ENCODE peak calls at places on chromosomes 12 and 14, in six cellular contexts. One of them, this sample, is unnamed.

GRCh38 chr14:101820283-101820798 is 58.8 kb downstream of the PPP2R5C start:
- DNase-seq in right lobe of liver: no peak
- DNase-seq in mucosa of gallbladder: no peak
- DNase-seq in erythroblast: no peak
- DNase-seq in globus pallidus: no peak
- DNase-seq in AML-193: no peak
- DNase-seq in this sample: peak; percentile 65

GRCh38 chr12:114335607-114336006 is 70.3 kb downstream of the TBX5 start:
- DNase-seq in right lobe of liver: no peak
- DNase-seq in mucosa of gallbladder: no peak
- DNase-seq in erythroblast: no peak
- DNase-seq in globus pallidus: no peak
- DNase-seq in AML-193: no peak
- DNase-seq in this sample: no peak

GRCh38 chr12:65658360-65658759 is 165.9 kb upstream of the HMGA2 start:
- DNase-seq in right lobe of liver: no peak
- DNase-seq in mucosa of gallbladder: no peak
- DNase-seq in erythroblast: no peak
- DNase-seq in globus pallidus: no peak
- DNase-seq in AML-193: no peak
- DNase-seq in this sample: no peak

GRCh38 chr14:101707285-101707842 is 54.1 kb upstream of the PPP2R5C start:
- DNase-seq in right lobe of liver: no peak
- DNase-seq in mucosa of gallbladder: peak; percentile 75
- DNase-seq in erythroblast: peak; percentile 91
- DNase-seq in globus pallidus: peak; percentile 68
- DNase-seq in AML-193: peak; percentile 76
- DNase-seq in this sample: peak; percentile 61

GRCh38 chr14:94823556-94824341 is 53.8 kb upstream of the GSC start:
- DNase-seq in right lobe of liver: no peak
- DNase-seq in mucosa of gallbladder: no peak
- DNase-seq in erythroblast: peak; percentile 8
- DNase-seq in globus pallidus: peak; percentile 14
- DNase-seq in AML-193: no peak
- DNase-seq in this sample: no peak

GRCh38 chr14:21098134-21098891 is at the start of gene ZNF219:
- DNase-seq in right lobe of liver: peak; percentile 68
- DNase-seq in mucosa of gallbladder: peak; percentile 52
- DNase-seq in erythroblast: peak; percentile 67
- DNase-seq in globus pallidus: peak; percentile 53
- DNase-seq in AML-193: no peak
- DNase-seq in this sample: no peak

GRCh38 chr12:81942588-81942987 is 183.4 kb upstream of the PPFIA2 start:
- DNase-seq in right lobe of liver: no peak
- DNase-seq in mucosa of gallbladder: no peak
- DNase-seq in erythroblast: no peak
- DNase-seq in globus pallidus: no peak
- DNase-seq in AML-193: peak; percentile 92
- DNase-seq in this sample: no peak

GRCh38 chr12:6765048-6765633 is 1.0 kb upstream of the PTMS start:
- DNase-seq in right lobe of liver: no peak
- DNase-seq in mucosa of gallbladder: no peak
- DNase-seq in erythroblast: peak; percentile 77
- DNase-seq in globus pallidus: no peak
- DNase-seq in AML-193: no peak
- DNase-seq in this sample: no peak

GRCh38 chr12:112939761-112940357 is 1.6 kb downstream of the OAS3 start:
- DNase-seq in right lobe of liver: no peak
- DNase-seq in mucosa of gallbladder: no peak
- DNase-seq in erythroblast: no peak
- DNase-seq in globus pallidus: no peak
- DNase-seq in AML-193: no peak
- DNase-seq in this sample: no peak

GRCh38 chr14:30928462-30928861 is 54.1 kb downstream of the COCH start:
- DNase-seq in right lobe of liver: no peak
- DNase-seq in mucosa of gallbladder: no peak
- DNase-seq in erythroblast: no peak
- DNase-seq in globus pallidus: no peak
- DNase-seq in AML-193: no peak
- DNase-seq in this sample: peak; percentile 15

GRCh38 chr14:35384386-35385041 is 20.0 kb downstream of the NFKBIA start:
- DNase-seq in right lobe of liver: peak; percentile 35
- DNase-seq in mucosa of gallbladder: peak; percentile 86
- DNase-seq in erythroblast: no peak
- DNase-seq in globus pallidus: peak; percentile 45
- DNase-seq in AML-193: no peak
- DNase-seq in this sample: no peak

GRCh38 chr14:93903342-93904184 is 23.6 kb upstream of the FAM181A start:
- DNase-seq in right lobe of liver: no peak
- DNase-seq in mucosa of gallbladder: no peak
- DNase-seq in erythroblast: peak; percentile 2
- DNase-seq in globus pallidus: no peak
- DNase-seq in AML-193: no peak
- DNase-seq in this sample: no peak

GRCh38 chr12:101086490-101086889 is 123.5 kb downstream of the SLC5A8 start:
- DNase-seq in right lobe of liver: no peak
- DNase-seq in mucosa of gallbladder: no peak
- DNase-seq in erythroblast: no peak
- DNase-seq in globus pallidus: no peak
- DNase-seq in AML-193: no peak
- DNase-seq in this sample: no peak

GRCh38 chr12:52534482-52534881 is 14.3 kb upstream of the KRT5 start:
- DNase-seq in right lobe of liver: no peak
- DNase-seq in mucosa of gallbladder: no peak
- DNase-seq in erythroblast: no peak
- DNase-seq in globus pallidus: no peak
- DNase-seq in AML-193: no peak
- DNase-seq in this sample: no peak

GRCh38 chr14:69358233-69358963 is 39.7 kb downstream of the ERH start:
- DNase-seq in right lobe of liver: no peak
- DNase-seq in mucosa of gallbladder: no peak
- DNase-seq in erythroblast: no peak
- DNase-seq in globus pallidus: no peak
- DNase-seq in AML-193: no peak
- DNase-seq in this sample: peak; percentile 22

GRCh38 chr14:23301288-23301968 is 1.2 kb downstream of the PPP1R3E start:
- DNase-seq in right lobe of liver: peak; percentile 99
- DNase-seq in mucosa of gallbladder: peak; percentile 98
- DNase-seq in erythroblast: peak; percentile 100
- DNase-seq in globus pallidus: peak; percentile 99
- DNase-seq in AML-193: peak; percentile 100
- DNase-seq in this sample: peak; percentile 100

GRCh38 chr12:110885152-110885840 is 35.1 kb downstream of the MYL2 start:
- DNase-seq in right lobe of liver: no peak
- DNase-seq in mucosa of gallbladder: no peak
- DNase-seq in erythroblast: no peak
- DNase-seq in globus pallidus: no peak
- DNase-seq in AML-193: no peak
- DNase-seq in this sample: no peak

GRCh38 chr14:43872222-43872621 is 634.9 kb downstream of the FSCB start:
- DNase-seq in right lobe of liver: no peak
- DNase-seq in mucosa of gallbladder: no peak
- DNase-seq in erythroblast: no peak
- DNase-seq in globus pallidus: no peak
- DNase-seq in AML-193: no peak
- DNase-seq in this sample: no peak

GRCh38 chr12:47370421-47370820 is 290.7 kb upstream of the AMIGO2 start:
- DNase-seq in right lobe of liver: no peak
- DNase-seq in mucosa of gallbladder: no peak
- DNase-seq in erythroblast: no peak
- DNase-seq in globus pallidus: no peak
- DNase-seq in AML-193: no peak
- DNase-seq in this sample: no peak

GRCh38 chr14:26190644-26191043 is 407.2 kb downstream of the NOVA1 start:
- DNase-seq in right lobe of liver: no peak
- DNase-seq in mucosa of gallbladder: no peak
- DNase-seq in erythroblast: no peak
- DNase-seq in globus pallidus: no peak
- DNase-seq in AML-193: no peak
- DNase-seq in this sample: no peak

GRCh38 chr12:12018454-12018853 is 52.3 kb upstream of the BCL2L14 start:
- DNase-seq in right lobe of liver: no peak
- DNase-seq in mucosa of gallbladder: no peak
- DNase-seq in erythroblast: no peak
- DNase-seq in globus pallidus: peak; percentile 72
- DNase-seq in AML-193: no peak
- DNase-seq in this sample: no peak

GRCh38 chr12:64173456-64173855 is 48.6 kb downstream of the KICS2 start:
- DNase-seq in right lobe of liver: no peak
- DNase-seq in mucosa of gallbladder: no peak
- DNase-seq in erythroblast: no peak
- DNase-seq in globus pallidus: no peak
- DNase-seq in AML-193: no peak
- DNase-seq in this sample: no peak

GRCh38 chr12:50110762-50111416 is 1.1 kb upstream of the COX14 start:
- DNase-seq in right lobe of liver: peak; percentile 82
- DNase-seq in mucosa of gallbladder: peak; percentile 80
- DNase-seq in erythroblast: peak; percentile 33
- DNase-seq in globus pallidus: no peak
- DNase-seq in AML-193: no peak
- DNase-seq in this sample: no peak

GRCh38 chr12:42589465-42590323 is at the start of gene PRICKLE1:
- DNase-seq in right lobe of liver: peak; percentile 33
- DNase-seq in mucosa of gallbladder: peak; percentile 23
- DNase-seq in erythroblast: peak; percentile 60
- DNase-seq in globus pallidus: no peak
- DNase-seq in AML-193: no peak
- DNase-seq in this sample: peak; percentile 52

GRCh38 chr12:66600805-66601392 is 78.0 kb downstream of the GRIP1 start:
- DNase-seq in right lobe of liver: no peak
- DNase-seq in mucosa of gallbladder: no peak
- DNase-seq in erythroblast: no peak
- DNase-seq in globus pallidus: no peak
- DNase-seq in AML-193: no peak
- DNase-seq in this sample: no peak

GRCh38 chr12:5927732-5928516 is 17.1 kb downstream of the ANO2 start:
- DNase-seq in right lobe of liver: no peak
- DNase-seq in mucosa of gallbladder: no peak
- DNase-seq in erythroblast: no peak
- DNase-seq in globus pallidus: no peak
- DNase-seq in AML-193: no peak
- DNase-seq in this sample: no peak

GRCh38 chr12:5480953-5481300 is 49.0 kb downstream of the NTF3 start:
- DNase-seq in right lobe of liver: no peak
- DNase-seq in mucosa of gallbladder: no peak
- DNase-seq in erythroblast: no peak
- DNase-seq in globus pallidus: no peak
- DNase-seq in AML-193: no peak
- DNase-seq in this sample: no peak

GRCh38 chr14:64715628-64716412 is 11.6 kb downstream of the PLEKHG3 start:
- DNase-seq in right lobe of liver: no peak
- DNase-seq in mucosa of gallbladder: no peak
- DNase-seq in erythroblast: no peak
- DNase-seq in globus pallidus: peak; percentile 87
- DNase-seq in AML-193: no peak
- DNase-seq in this sample: no peak

GRCh38 chr14:75279739-75280447 is 1.3 kb downstream of the FOS start:
- DNase-seq in right lobe of liver: no peak
- DNase-seq in mucosa of gallbladder: no peak
- DNase-seq in erythroblast: peak; percentile 60
- DNase-seq in globus pallidus: peak; percentile 38
- DNase-seq in AML-193: no peak
- DNase-seq in this sample: no peak

GRCh38 chr12:6205144-6205539 is 4.9 kb downstream of the CD9 start:
- DNase-seq in right lobe of liver: peak; percentile 59
- DNase-seq in mucosa of gallbladder: no peak
- DNase-seq in erythroblast: no peak
- DNase-seq in globus pallidus: no peak
- DNase-seq in AML-193: no peak
- DNase-seq in this sample: no peak

GRCh38 chr12:106753526-106753925 is 21.0 kb upstream of the RIC8B start:
- DNase-seq in right lobe of liver: no peak
- DNase-seq in mucosa of gallbladder: no peak
- DNase-seq in erythroblast: no peak
- DNase-seq in globus pallidus: no peak
- DNase-seq in AML-193: no peak
- DNase-seq in this sample: peak; percentile 31

GRCh38 chr14:42854061-42854460 is 1247.4 kb downstream of the LRFN5 start:
- DNase-seq in right lobe of liver: no peak
- DNase-seq in mucosa of gallbladder: no peak
- DNase-seq in erythroblast: no peak
- DNase-seq in globus pallidus: peak; percentile 8
- DNase-seq in AML-193: no peak
- DNase-seq in this sample: no peak

GRCh38 chr14:85534435-85534834 is 4.5 kb downstream of the FLRT2 start:
- DNase-seq in right lobe of liver: no peak
- DNase-seq in mucosa of gallbladder: no peak
- DNase-seq in erythroblast: no peak
- DNase-seq in globus pallidus: no peak
- DNase-seq in AML-193: no peak
- DNase-seq in this sample: no peak

GRCh38 chr12:55830601-55831406 is 1.4 kb upstream of the DNAJC14 start:
- DNase-seq in right lobe of liver: peak; percentile 58
- DNase-seq in mucosa of gallbladder: peak; percentile 64
- DNase-seq in erythroblast: peak; percentile 86
- DNase-seq in globus pallidus: peak; percentile 79
- DNase-seq in AML-193: no peak
- DNase-seq in this sample: no peak

GRCh38 chr14:105257464-105257863 is 9.1 kb downstream of the BTBD6 start:
- DNase-seq in right lobe of liver: no peak
- DNase-seq in mucosa of gallbladder: no peak
- DNase-seq in erythroblast: no peak
- DNase-seq in globus pallidus: no peak
- DNase-seq in AML-193: no peak
- DNase-seq in this sample: no peak